ENCODE peak calls at places on chromosomes 11 and 22, in six cellular contexts. D is HCT116, T is HepG2, F is SK-N-SH, S is H1, X is K562. O is an unnamed sample.

GRCh38 chr11:10488581-10489443 is 33.7 kb downstream of the AMPD3 start:
- DNase-seq in F (no peak), X (no peak), S (no peak), T (no peak), D (no peak), O (no peak)

GRCh38 chr22:22164541-22165272 is 79.9 kb upstream of the VPREB1 start:
- DNase-seq in T (no peak), D (no peak), X (no peak), S (no peak), F (no peak), O (no peak)

GRCh38 chr11:10899542-10899830 is 41.6 kb upstream of the ZBED5 start:
- DNase-seq in S (no peak), T (no peak), F (peak), X (peak), D (no peak), O (no peak)

GRCh38 chr11:73875840-73876239 is 806 bp downstream of the COA4 start:
- DNase-seq in S (no peak), X (no peak), T (no peak), F (no peak), D (no peak), O (no peak)

GRCh38 chr11:95308512-95309035 is 77.6 kb upstream of the SESN3 start:
- DNase-seq in S (no peak), F (no peak), D (no peak), X (no peak), T (no peak), O (no peak)

GRCh38 chr22:27633296-27633871 is 168.2 kb downstream of the MN1 start:
- DNase-seq in F (no peak), S (no peak), T (peak), D (no peak), X (no peak), O (no peak)

GRCh38 chr11:96204366-96204659 is 138.7 kb downstream of the MAML2 start:
- DNase-seq in S (no peak), F (no peak), X (no peak), T (no peak), D (no peak), O (no peak)

GRCh38 chr11:34648036-34648435 is 27.1 kb downstream of the EHF start:
- DNase-seq in T (no peak), S (no peak), F (no peak), X (no peak), D (no peak), O (no peak)

GRCh38 chr22:26432619-26433311 is 3.7 kb downstream of the ASPHD2 start:
- DNase-seq in F (no peak), X (no peak), S (no peak), D (no peak), T (no peak), O (no peak)

GRCh38 chr22:43343262-43343988 is at the start of gene SCUBE1:
- DNase-seq in D (no peak), F (peak), T (no peak), S (peak), X (peak), O (peak)

GRCh38 chr11:102306817-102307814 is 10.2 kb upstream of the BIRC3 start:
- DNase-seq in T (no peak), D (no peak), X (no peak), S (no peak), F (no peak), O (no peak)

GRCh38 chr22:20865869-20866445 is 7.2 kb downstream of the SNAP29 start:
- DNase-seq in X (peak), D (no peak), F (no peak), T (no peak), S (no peak), O (no peak)

GRCh38 chr11:132988381-132988780 is 543.9 kb downstream of the OPCML start:
- DNase-seq in D (no peak), T (no peak), S (no peak), F (no peak), X (no peak), O (no peak)

GRCh38 chr11:7665473-7666291 is 7.6 kb downstream of the CYB5R2 start:
- DNase-seq in T (peak), X (peak), D (peak), F (peak), S (peak), O (peak)

GRCh38 chr22:40009953-40010751 is 15.4 kb downstream of the FAM83F start:
- DNase-seq in S (no peak), F (no peak), X (no peak), T (no peak), D (no peak), O (no peak)

GRCh38 chr11:115623021-115623451 is 118.8 kb upstream of the CADM1 start:
- DNase-seq in X (no peak), D (no peak), F (no peak), S (no peak), T (peak), O (peak)

GRCh38 chr11:85167038-85167437 is 460.1 kb downstream of the DLG2 start:
- DNase-seq in S (no peak), F (no peak), T (no peak), X (no peak), D (no peak), O (no peak)

GRCh38 chr22:35150163-35151107 is 84.5 kb downstream of the ISX start:
- DNase-seq in T (peak), S (peak), D (peak), F (peak), X (peak), O (peak)

GRCh38 chr22:30015846-30016245 is 64.4 kb upstream of the HORMAD2 start:
- DNase-seq in D (no peak), S (no peak), T (no peak), X (no peak), F (no peak), O (no peak)

GRCh38 chr11:15663778-15664218 is 549.1 kb downstream of the INSC start:
- DNase-seq in T (no peak), D (no peak), F (no peak), X (no peak), S (peak), O (no peak)

GRCh38 chr11:8059571-8060011 is 21.4 kb upstream of the TUB start:
- DNase-seq in D (no peak), T (no peak), S (no peak), F (no peak), X (no peak), O (no peak)

GRCh38 chr11:34053161-34053686 is 1.7 kb downstream of the CAPRIN1 start:
- DNase-seq in D (no peak), X (peak), S (peak), F (peak), T (peak), O (peak)

GRCh38 chr11:11038339-11039248 is 180.7 kb upstream of the ZBED5 start:
- DNase-seq in X (no peak), F (no peak), D (no peak), S (no peak), T (no peak), O (no peak)

GRCh38 chr11:46357483-46357936 is 10.2 kb downstream of the DGKZ start:
- DNase-seq in X (no peak), F (no peak), T (no peak), D (no peak), S (no peak), O (peak)

GRCh38 chr11:117072517-117073218 is 25.6 kb downstream of the SIK3 start:
- DNase-seq in S (no peak), F (no peak), T (peak), X (peak), D (peak), O (no peak)

GRCh38 chr22:27347951-27348350 is 453.6 kb downstream of the MN1 start:
- DNase-seq in F (no peak), X (no peak), S (no peak), D (no peak), T (no peak), O (peak)

GRCh38 chr11:73974611-73975478 is 7.8 kb downstream of the UCP2 start:
- DNase-seq in D (no peak), X (no peak), F (no peak), T (no peak), S (no peak), O (no peak)

GRCh38 chr11:70826541-70826943 is 425.8 kb downstream of the SHANK2 start:
- DNase-seq in D (no peak), F (peak), T (no peak), X (no peak), S (peak), O (no peak)

GRCh38 chr11:11931461-11932055 is 76.9 kb downstream of the DKK3 start:
- DNase-seq in F (peak), T (peak), X (peak), S (no peak), D (peak), O (peak)

GRCh38 chr11:60363542-60364525 is 14.5 kb upstream of the MS4A7 start:
- DNase-seq in D (peak), X (peak), S (peak), F (peak), T (peak), O (peak)

GRCh38 chr22:19429950-19430889 is 1.3 kb downstream of the HIRA start:
- DNase-seq in X (peak), S (no peak), F (peak), D (no peak), T (peak), O (no peak)

GRCh38 chr11:123920943-123921342 is 18.5 kb upstream of the OR4D5 start:
- DNase-seq in F (no peak), X (no peak), D (no peak), S (no peak), T (no peak), O (no peak)

GRCh38 chr11:92225563-92226308 is 1.1 kb downstream of the FAT3 start:
- DNase-seq in T (no peak), X (no peak), F (peak), D (no peak), S (peak), O (no peak)

GRCh38 chr22:30562391-30562790 is 12.1 kb downstream of the GAL3ST1 start:
- DNase-seq in T (no peak), D (peak), X (no peak), S (no peak), F (no peak), O (no peak)

GRCh38 chr22:38172016-38172431 is 9.6 kb downstream of the PLA2G6 start:
- DNase-seq in D (no peak), F (no peak), X (no peak), T (no peak), S (no peak), O (no peak)

GRCh38 chr11:113615773-113616172 is 90.3 kb downstream of the TMPRSS5 start:
- DNase-seq in D (no peak), T (no peak), S (no peak), F (no peak), X (no peak), O (no peak)

GRCh38 chr22:31728857-31729256 is 21.1 kb downstream of the PRR14L start:
- DNase-seq in F (no peak), S (no peak), T (no peak), D (no peak), X (no peak), O (no peak)
- TF ChIP-seq JUND in F (no peak), S (no peak), T (no peak), D (no peak), X (no peak), O (no peak)

DNA sequence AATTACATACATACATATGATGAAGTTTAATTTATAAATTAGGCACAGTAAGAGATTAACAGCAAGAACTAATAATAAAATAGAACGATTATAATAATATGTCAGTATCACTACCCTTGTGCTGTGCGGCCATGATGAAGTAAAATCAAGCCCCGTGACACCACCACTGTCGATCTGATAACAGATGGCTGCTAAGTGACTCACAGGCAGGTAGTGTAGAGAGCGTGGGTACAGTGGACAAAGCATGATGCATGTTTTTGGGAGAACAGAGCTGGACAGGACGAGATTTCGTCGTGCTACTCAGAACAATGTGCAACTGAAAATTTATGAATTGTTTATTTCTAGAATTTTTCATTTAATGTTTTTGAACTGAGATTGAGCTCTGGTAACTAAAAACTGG is 108.4 kb upstream of the TIMP3 start:
- DNase-seq in T (peak), F (no peak), S (no peak), D (no peak), X (peak), O (no peak)
- TF ChIP-seq JUND in T (no peak), F (no peak), S (no peak), D (no peak), X (peak), O (no peak)

GRCh38 chr11:1049911-1050580 is 13.5 kb upstream of the MUC6 start:
- DNase-seq in F (peak), X (no peak), D (no peak), S (no peak), T (no peak), O (no peak)

GRCh38 chr11:1051356-1052132 is 15.0 kb upstream of the MUC6 start:
- DNase-seq in F (peak), D (no peak), T (no peak), X (no peak), S (no peak), O (no peak)

GRCh38 chr11:1049431-1049891 is 12.9 kb upstream of the MUC6 start:
- DNase-seq in X (no peak), T (no peak), F (no peak), D (no peak), S (no peak), O (no peak)

GRCh38 chr11:1052133-1053011 is 15.9 kb upstream of the MUC6 start:
- DNase-seq in X (no peak), D (no peak), F (peak), T (no peak), S (no peak), O (no peak)

GRCh38 chr11:1050581-1051355 is 14.2 kb upstream of the MUC6 start:
- DNase-seq in F (peak), S (peak), T (peak), X (peak), D (peak), O (peak)
- TF ChIP-seq JUND in F (no peak), S (no peak), T (no peak), X (no peak), D (no peak), O (no peak)

DNA sequence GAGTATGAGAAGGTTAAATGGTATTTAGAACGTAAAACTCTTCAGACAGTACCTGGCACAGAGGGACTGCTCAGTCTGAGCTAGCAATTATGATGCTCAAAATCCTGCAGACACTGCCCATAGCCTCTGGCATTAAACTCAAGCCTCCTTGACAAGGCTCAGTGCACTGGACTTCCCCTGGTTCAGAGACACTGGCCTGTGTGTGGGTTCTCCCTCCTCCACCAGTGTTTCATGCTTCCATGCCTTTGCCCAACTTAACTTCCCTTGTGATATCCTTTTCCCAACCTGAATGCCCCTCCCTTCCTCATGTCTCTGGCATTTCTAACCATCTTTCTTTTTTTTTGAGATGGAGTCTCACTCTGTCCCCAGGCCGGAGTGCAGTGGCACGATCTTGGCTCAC is 9.1 kb downstream of the LTBP3 start:
- DNase-seq in D (no peak), T (no peak), X (no peak), S (no peak), F (no peak), O (no peak)
- TF ChIP-seq JUND in D (no peak), T (no peak), X (no peak), S (no peak), F (no peak), O (no peak)

DNA sequence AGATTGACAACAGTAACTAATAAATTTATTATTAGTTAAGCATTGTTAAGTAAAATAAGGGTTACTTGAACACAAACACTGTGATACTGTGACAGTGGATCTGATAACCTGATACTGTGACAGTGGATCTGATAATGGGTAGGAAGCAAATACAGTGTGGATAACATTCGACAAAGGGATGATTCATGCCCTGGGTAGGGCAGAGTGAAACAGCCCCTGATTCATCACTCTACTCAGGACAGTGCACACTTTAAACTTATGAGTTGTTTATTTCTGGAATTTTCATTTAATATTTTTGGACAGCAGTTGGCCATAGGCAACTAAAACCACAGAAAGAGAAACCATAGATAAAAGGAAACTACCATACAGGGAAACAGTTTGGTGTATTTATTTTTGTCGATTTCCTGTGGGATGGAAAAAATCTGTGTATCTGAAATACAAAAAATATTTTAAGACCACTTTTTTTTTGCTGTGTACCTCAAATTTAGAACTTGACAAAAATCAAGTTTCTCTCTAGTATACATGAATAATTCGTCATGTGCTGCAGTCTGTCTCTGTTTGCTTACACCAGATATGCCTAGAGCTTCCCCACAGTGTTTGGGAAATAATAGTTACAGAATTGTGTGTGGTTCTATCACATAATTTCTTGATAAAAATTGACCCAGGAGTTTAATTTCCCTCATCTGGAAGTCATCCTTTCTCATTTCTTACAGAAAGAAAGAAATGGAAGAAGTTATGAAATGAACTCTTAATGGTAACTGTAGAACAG is 61.0 kb upstream of the CTSC start:
- DNase-seq in T (peak), S (no peak), X (no peak), F (no peak), D (peak), O (no peak)
- TF ChIP-seq JUND in T (no peak), S (no peak), X (peak), F (peak), D (peak), O (no peak)